ENCODE peak calls at places on chromosomes 6 and 20, in ten cellular contexts. R, X, U, V, N, I, L, O, E and P are unnamed samples.

GRCh38 chr6:24926192-24926591 is 9.6 kb downstream of the RIPOR2 start:
- DNase-seq in R (no peak), X (no peak), U (no peak), V (no peak), N (no peak), I (no peak), L (no peak), O (no peak), E (no peak), P (peak)

GRCh38 chr20:50558483-50558925 is 48.3 kb downstream of the PTPN1 start:
- DNase-seq in R (no peak), X (no peak), U (peak), V (peak), N (peak), I (no peak), L (no peak), O (no peak), E (peak), P (no peak)

GRCh38 chr6:119533603-119534279 is 184.2 kb upstream of the MAN1A1 start:
- DNase-seq in R (no peak), X (peak), U (peak), V (peak), N (peak), I (no peak), L (no peak), O (no peak), E (peak), P (no peak)

GRCh38 chr6:138991206-138991605 is 3.2 kb upstream of the REPS1 start:
- DNase-seq in R (no peak), X (no peak), U (no peak), V (no peak), N (no peak), I (no peak), L (no peak), O (no peak), E (no peak), P (no peak)

GRCh38 chr20:53852691-53853450 is 217.5 kb downstream of the BCAS1 start:
- DNase-seq in R (no peak), X (no peak), U (no peak), V (no peak), N (no peak), I (no peak), L (no peak), O (no peak), E (no peak), P (no peak)

GRCh38 chr6:133277228-133277894 is 36.2 kb downstream of the EYA4 start:
- DNase-seq in R (no peak), X (no peak), U (no peak), V (no peak), N (no peak), I (no peak), L (no peak), O (no peak), E (no peak), P (no peak)

GRCh38 chr6:109762769-109763450 is 71.8 kb downstream of the FIG4 start:
- DNase-seq in R (no peak), X (no peak), U (no peak), V (peak), N (peak), I (no peak), L (no peak), O (no peak), E (peak), P (no peak)

GRCh38 chr6:169445661-169446581 is 192.3 kb upstream of the THBS2 start:
- DNase-seq in R (no peak), X (no peak), U (no peak), V (no peak), N (no peak), I (no peak), L (no peak), O (no peak), E (no peak), P (no peak)

GRCh38 chr6:6085928-6086668 is 79.4 kb upstream of the NRN1 start:
- DNase-seq in R (no peak), X (no peak), U (no peak), V (no peak), N (no peak), I (no peak), L (no peak), O (no peak), E (no peak), P (no peak)

GRCh38 chr20:24979036-24979960 is 13.3 kb downstream of the APMAP start:
- DNase-seq in R (no peak), X (no peak), U (no peak), V (no peak), N (no peak), I (no peak), L (no peak), O (no peak), E (no peak), P (peak)

GRCh38 chr6:119052292-119052889 is 26.1 kb downstream of the FAM184A start:
- DNase-seq in R (no peak), X (no peak), U (no peak), V (no peak), N (no peak), I (no peak), L (no peak), O (no peak), E (no peak), P (no peak)

GRCh38 chr6:50025258-50025657 is 3.5 kb upstream of the DEFB110 start:
- DNase-seq in R (no peak), X (no peak), U (no peak), V (no peak), N (no peak), I (no peak), L (no peak), O (no peak), E (no peak), P (no peak)

GRCh38 chr6:160667854-160668481 is 3.9 kb upstream of the LPA start:
- DNase-seq in R (no peak), X (no peak), U (peak), V (no peak), N (no peak), I (peak), L (no peak), O (peak), E (no peak), P (peak)

GRCh38 chr6:33599413-33599911 is 19.4 kb upstream of the BAK1 start:
- DNase-seq in R (no peak), X (no peak), U (no peak), V (no peak), N (no peak), I (no peak), L (no peak), O (no peak), E (no peak), P (no peak)

GRCh38 chr6:22829070-22829469 is 259.7 kb downstream of the HDGFL1 start:
- DNase-seq in R (no peak), X (no peak), U (no peak), V (no peak), N (no peak), I (no peak), L (no peak), O (no peak), E (no peak), P (no peak)